ENCODE peak calls at places on chromosomes 5 and 9, in four cellular contexts. Y, Q, O and K are unnamed samples.

GRCh38 chr9:126205260-126205659 is 121.4 kb upstream of the MVB12B start:
- DNase-seq in O (no peak), Q (no peak), Y (no peak), K (no peak)

GRCh38 chr9:123689701-123690428 is 240.1 kb downstream of the DENND1A start:
- DNase-seq in Q (no peak), Y (no peak), O (no peak), K (no peak)

GRCh38 chr9:83106772-83107171 is 43.8 kb upstream of the RASEF start:
- DNase-seq in O (no peak), Q (no peak), Y (no peak), K (no peak)

GRCh38 chr5:177085985-177086917 is at the start of gene FGFR4:
- DNase-seq in Y (peak), Q (peak), O (peak), K (peak)

GRCh38 chr5:65127181-65127901 is 354.4 kb downstream of the ADAMTS6 start:
- DNase-seq in Q (no peak), Y (no peak), O (no peak), K (no peak)

GRCh38 chr5:160508780-160509361 is 87.2 kb downstream of the PTTG1 start:
- DNase-seq in Y (peak), Q (no peak), O (peak), K (peak)

GRCh38 chr5:120073722-120074121 is 390.4 kb upstream of the PRR16 start:
- DNase-seq in O (no peak), Q (no peak), Y (no peak), K (no peak)

GRCh38 chr9:77370064-77370463 is 192.7 kb downstream of the VPS13A start:
- DNase-seq in Y (no peak), Q (no peak), O (no peak), K (no peak)

GRCh38 chr9:35827486-35827885 is 1.0 kb downstream of the FAM221B start:
- DNase-seq in Q (no peak), Y (no peak), O (no peak), K (no peak)

GRCh38 chr9:91720313-91720712 is 229.7 kb downstream of the ROR2 start:
- DNase-seq in Q (no peak), O (no peak), Y (no peak), K (no peak)

GRCh38 chr9:68711281-68711680 is 6.2 kb downstream of the PIP5K1B start:
- DNase-seq in Y (no peak), Q (no peak), O (no peak), K (no peak)

GRCh38 chr5:143527808-143528207 is 124.3 kb upstream of the NR3C1 start:
- DNase-seq in O (no peak), Y (no peak), Q (no peak), K (no peak)

GRCh38 chr9:128141604-128142003 is 7.6 kb upstream of the LCN2 start:
- DNase-seq in Y (peak), O (no peak), Q (peak), K (no peak)

GRCh38 chr9:6873862-6874261 is 116.1 kb downstream of the KDM4C start:
- DNase-seq in Q (no peak), Y (no peak), O (no peak), K (no peak)

GRCh38 chr5:139344177-139344576 is 2.5 kb downstream of the PAIP2 start:
- DNase-seq in Q (no peak), Y (no peak), O (no peak), K (no peak)

GRCh38 chr5:153043876-153044275 is 446.6 kb upstream of the GRIA1 start:
- DNase-seq in Y (no peak), O (no peak), Q (no peak), K (no peak)

GRCh38 chr9:33813712-33814641 is 3.0 kb upstream of the UBE2R2 start:
- DNase-seq in Y (no peak), O (no peak), Q (no peak), K (no peak)

GRCh38 chr9:83166369-83166768 is 103.4 kb upstream of the RASEF start:
- DNase-seq in Q (no peak), Y (peak), O (no peak), K (peak)

GRCh38 chr9:36855443-36856315 is 178.4 kb downstream of the PAX5 start:
- DNase-seq in Q (peak), O (peak), Y (no peak), K (no peak)

GRCh38 chr9:95626885-95627558 is 110.3 kb upstream of the PTCH1 start:
- DNase-seq in Q (peak), O (no peak), Y (peak), K (no peak)

GRCh38 chr9:98502976-98503325 is 205.8 kb downstream of the GABBR2 start:
- DNase-seq in Y (no peak), Q (peak), O (no peak), K (peak)

GRCh38 chr5:12704955-12705354 is 800.7 kb upstream of the CTNND2 start:
- DNase-seq in Y (no peak), O (no peak), Q (no peak), K (no peak)

GRCh38 chr9:117682955-117683710 is 21.1 kb upstream of the TLR4 start:
- DNase-seq in Y (peak), Q (no peak), O (no peak), K (no peak)

GRCh38 chr5:98248949-98249348 is 524.5 kb upstream of the RGMB start:
- DNase-seq in Y (no peak), O (no peak), Q (no peak), K (no peak)

GRCh38 chr5:32852535-32852934 is 141.4 kb downstream of the NPR3 start:
- DNase-seq in Y (no peak), O (no peak), Q (peak), K (no peak)

GRCh38 chr5:106508894-106509293 is 1161.8 kb downstream of the EFNA5 start:
- DNase-seq in Y (no peak), Q (no peak), O (no peak), K (no peak)

GRCh38 chr9:104993291-104993963 is 65.5 kb upstream of the ABCA1 start:
- DNase-seq in Q (peak), O (no peak), Y (peak), K (peak)

GRCh38 chr5:122738088-122738487 is 36.8 kb upstream of the SNX2 start:
- DNase-seq in Q (no peak), O (no peak), Y (no peak), K (no peak)

GRCh38 chr9:114852050-114852594 is 46.3 kb upstream of the TNFSF15 start:
- DNase-seq in Y (no peak), Q (no peak), O (no peak), K (peak)

GRCh38 chr5:124663101-124663506 is 83.3 kb downstream of the ZNF608 start:
- DNase-seq in Q (no peak), Y (no peak), O (no peak), K (no peak)

GRCh38 chr5:119274767-119275130 is 81.1 kb upstream of the TNFAIP8 start:
- DNase-seq in O (no peak), Y (no peak), Q (no peak), K (no peak)

GRCh38 chr5:44332360-44332971 is 56.8 kb downstream of the FGF10 start:
- DNase-seq in O (no peak), Y (no peak), Q (no peak), K (no peak)

GRCh38 chr9:104743377-104743985 is 4.0 kb upstream of the NIPSNAP3A start:
- DNase-seq in Q (no peak), Y (no peak), O (no peak), K (no peak)

GRCh38 chr5:149297340-149298023 is 25.8 kb downstream of the AFAP1L1 start:
- DNase-seq in Q (peak), Y (no peak), O (no peak), K (no peak)

GRCh38 chr5:10933141-10933540 is 172.1 kb upstream of the DAP start:
- DNase-seq in Y (no peak), O (no peak), Q (no peak), K (no peak)

GRCh38 chr5:102649731-102650130 is 105.4 kb upstream of the PAM start:
- DNase-seq in Y (no peak), Q (no peak), O (no peak), K (no peak)

GRCh38 chr9:6584881-6585597 is 60.5 kb downstream of the GLDC start:
- DNase-seq in O (no peak), Q (no peak), Y (no peak), K (no peak)